ENCODE peak calls at places on chromosomes 16 and 17, in eight cellular contexts. V is prostate gland, Q is stomach, M is transverse colon, N is suprapubic skin, C is HepG2, X is breast epithelium, K is esophagus muscularis mucosa. G is an unnamed sample.

GRCh38 chr16:72240949-72241348 is 69.0 kb upstream of the PMFBP1 start:
- DNase-seq in N (no peak), K (no peak), V (no peak), Q (no peak), C (no peak), X (no peak), M (no peak), G (no peak)

GRCh38 chr16:11587643-11588247 is 1.0 kb upstream of the LITAF start:
- DNase-seq in C (no peak), V (no peak), N (no peak), X (no peak), Q (no peak), M (no peak), K (no peak), G (no peak)

GRCh38 chr17:28950017-28950751 is 1.1 kb downstream of the PHF12 start:
- DNase-seq in V (peak), X (peak), Q (peak), K (no peak), N (peak), C (peak), M (peak), G (no peak)

GRCh38 chr17:33778505-33779398 is 476.3 kb upstream of the CCL2 start:
- DNase-seq in X (peak), V (peak), Q (peak), N (no peak), K (no peak), C (peak), M (peak), G (peak)

GRCh38 chr16:46768809-46769208 is 20.7 kb upstream of the MYLK3 start:
- DNase-seq in M (no peak), V (no peak), C (no peak), Q (no peak), N (no peak), K (no peak), X (no peak), G (no peak)

GRCh38 chr17:50649042-50649908 is 14.6 kb downstream of the ABCC3 start:
- DNase-seq in X (no peak), Q (no peak), M (no peak), V (no peak), C (no peak), N (no peak), K (no peak), G (no peak)

GRCh38 chr16:22721497-22722100 is 92.4 kb upstream of the HS3ST2 start:
- DNase-seq in Q (no peak), M (no peak), K (no peak), X (no peak), N (no peak), C (no peak), V (no peak), G (no peak)

GRCh38 chr17:21039839-21040575 is 2.8 kb downstream of the USP22 start:
- DNase-seq in Q (no peak), N (no peak), M (no peak), C (peak), V (no peak), X (peak), K (no peak), G (no peak)

GRCh38 chr16:53792161-53792951 is 88.4 kb downstream of the FTO start:
- DNase-seq in Q (no peak), K (no peak), C (no peak), M (no peak), N (no peak), X (no peak), V (no peak), G (no peak)

GRCh38 chr17:74522381-74523090 is 8.7 kb downstream of the CD300LB start:
- DNase-seq in N (peak), C (no peak), M (no peak), K (peak), X (peak), Q (peak), V (no peak), G (no peak)

GRCh38 chr17:63190821-63191220 is 224.8 kb downstream of the TANC2 start:
- DNase-seq in Q (no peak), K (no peak), V (no peak), M (no peak), C (no peak), X (no peak), N (no peak), G (no peak)

GRCh38 chr17:17445925-17446665 is 30.7 kb upstream of the MED9 start:
- DNase-seq in C (peak), V (peak), N (peak), M (peak), K (no peak), X (peak), Q (peak), G (no peak)

GRCh38 chr17:787641-788221 is 5.6 kb downstream of the MRM3 start:
- DNase-seq in V (no peak), K (no peak), M (no peak), Q (peak), X (no peak), N (no peak), C (no peak), G (no peak)
- TF ChIP-seq POLR2A in V (no peak), K (no peak), M (no peak), Q (no peak), X (no peak), N (no peak), C (no peak), G (no peak)

GRCh38 chr17:16026895-16027294 is 27.3 kb downstream of the TTC19 start:
- DNase-seq in Q (no peak), X (no peak), N (no peak), K (no peak), V (no peak), C (no peak), M (no peak), G (no peak)

GRCh38 chr17:16023881-16024280 is 24.3 kb downstream of the TTC19 start:
- DNase-seq in K (no peak), V (no peak), N (no peak), Q (no peak), M (no peak), X (no peak), C (no peak), G (no peak)

GRCh38 chr17:16025202-16025601 is 25.6 kb downstream of the TTC19 start:
- DNase-seq in Q (no peak), V (no peak), X (no peak), N (no peak), K (no peak), C (no peak), M (no peak), G (no peak)

GRCh38 chr17:16033729-16034349 is 34.2 kb downstream of the TTC19 start:
- DNase-seq in N (no peak), K (no peak), C (no peak), X (no peak), M (no peak), V (no peak), Q (no peak), G (no peak)

DNA sequence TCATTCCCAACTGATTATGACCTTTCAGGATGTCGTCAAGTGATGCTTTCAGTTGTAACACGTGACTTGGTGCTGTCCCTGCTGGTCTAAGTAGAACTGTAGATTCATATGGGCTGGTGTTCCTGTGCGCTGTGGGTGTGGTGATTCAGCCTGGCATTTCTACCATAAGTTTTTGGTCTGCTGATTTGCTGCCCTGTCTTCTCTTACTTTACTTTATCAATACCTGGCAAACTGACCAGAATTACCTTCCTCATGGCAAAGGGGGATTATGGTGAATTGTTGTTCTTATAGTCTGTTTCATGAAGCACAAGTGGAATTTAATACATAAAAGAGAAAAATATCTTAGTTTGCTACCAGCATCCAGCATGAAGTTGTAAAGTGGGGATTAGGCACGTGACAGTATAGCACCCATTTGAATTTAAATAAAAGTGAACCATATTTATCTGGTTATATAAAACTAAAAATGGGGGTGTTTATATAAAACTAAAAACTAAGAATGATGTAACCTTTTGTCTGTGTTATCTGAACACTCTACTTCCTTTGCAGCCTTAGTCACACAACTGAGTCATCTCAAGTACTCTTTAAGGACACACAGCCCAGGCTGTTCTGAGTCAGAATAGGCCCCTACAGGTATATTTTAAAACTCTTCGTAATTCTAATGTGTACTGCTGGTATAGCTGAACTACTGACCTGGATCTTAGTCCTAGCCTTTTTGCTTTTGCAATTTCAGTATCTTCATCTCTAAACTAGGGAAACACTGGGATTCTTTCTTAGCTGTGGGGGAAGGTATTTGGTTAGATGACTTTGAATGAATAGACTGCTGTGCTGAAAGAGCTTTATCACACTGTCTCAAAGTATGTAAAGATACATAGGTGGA is 28.3 kb downstream of the TTC19 start:
- DNase-seq in N (no peak), X (no peak), K (no peak), Q (no peak), M (no peak), V (no peak), C (peak), G (peak)
- TF ChIP-seq POLR2AphosphoS5 in N (no peak), X (no peak), K (peak), Q (peak), M (no peak), V (no peak), C (peak), G (no peak)

GRCh38 chr17:41932821-41933389 is 2.5 kb downstream of the ODAD4 start:
- DNase-seq in V (no peak), K (no peak), N (no peak), C (no peak), M (no peak), Q (no peak), X (no peak), G (no peak)
- TF ChIP-seq POLR2A in V (no peak), K (no peak), N (no peak), C (no peak), M (no peak), Q (no peak), X (no peak), G (no peak)

GRCh38 chr17:58348038-58348437 is 4.0 kb downstream of the SUPT4H1 start:
- DNase-seq in X (no peak), M (no peak), C (no peak), N (no peak), V (no peak), K (no peak), Q (no peak), G (no peak)
- TF ChIP-seq POLR2AphosphoS5 in X (no peak), M (no peak), C (no peak), N (no peak), V (no peak), K (no peak), Q (no peak), G (peak)